ENCODE peak calls at places on chromosomes 7 and 10, in ten cellular contexts. One of them, this sample, is unnamed.
A peak's percentile ranks its signal among the peaks of the same experiment; 100 is the strongest.

GRCh38 chr7:132518102-132518838 is 58.0 kb downstream of the PLXNA4 start:
- DNase-seq in foreskin fibroblast: peak; percentile 22
- DNase-seq in IMR-90: no peak
- DNase-seq in sigmoid colon: no peak
- DNase-seq in PC-9: no peak
- DNase-seq in colonic mucosa: no peak
- DNase-seq in prostate gland: no peak
- DNase-seq in fibroblast of lung: no peak
- DNase-seq in hepatocyte: no peak
- DNase-seq in GM12865: peak; percentile 21
- DNase-seq in this sample: no peak

GRCh38 chr7:96649981-96650380 is 59.7 kb downstream of the SEM1 start:
- DNase-seq in foreskin fibroblast: no peak
- DNase-seq in IMR-90: peak; percentile 49
- DNase-seq in sigmoid colon: no peak
- DNase-seq in PC-9: no peak
- DNase-seq in colonic mucosa: no peak
- DNase-seq in prostate gland: no peak
- DNase-seq in fibroblast of lung: peak; percentile 40
- DNase-seq in hepatocyte: no peak
- DNase-seq in GM12865: no peak
- DNase-seq in this sample: no peak

GRCh38 chr7:79317728-79318127 is 135.7 kb downstream of the MAGI2 start:
- DNase-seq in foreskin fibroblast: peak; percentile 89
- DNase-seq in IMR-90: peak; percentile 97
- DNase-seq in sigmoid colon: no peak
- DNase-seq in PC-9: peak; percentile 71
- DNase-seq in colonic mucosa: no peak
- DNase-seq in prostate gland: no peak
- DNase-seq in fibroblast of lung: peak; percentile 92
- DNase-seq in hepatocyte: peak; percentile 76
- DNase-seq in GM12865: no peak
- DNase-seq in this sample: no peak

GRCh38 chr7:5629941-5630340 is 151.5 kb downstream of the RNF216 start:
- DNase-seq in foreskin fibroblast: peak; percentile 77
- DNase-seq in IMR-90: peak; percentile 74
- DNase-seq in sigmoid colon: no peak
- DNase-seq in PC-9: peak; percentile 52
- DNase-seq in colonic mucosa: no peak
- DNase-seq in prostate gland: no peak
- DNase-seq in fibroblast of lung: peak; percentile 76
- DNase-seq in hepatocyte: no peak
- DNase-seq in GM12865: no peak
- DNase-seq in this sample: peak; percentile 58

GRCh38 chr7:2520808-2521146 is 1.2 kb downstream of the LFNG start:
- DNase-seq in foreskin fibroblast: peak; percentile 52
- DNase-seq in IMR-90: no peak
- DNase-seq in sigmoid colon: no peak
- DNase-seq in PC-9: no peak
- DNase-seq in colonic mucosa: peak; percentile 69
- DNase-seq in prostate gland: no peak
- DNase-seq in fibroblast of lung: no peak
- DNase-seq in hepatocyte: no peak
- DNase-seq in GM12865: no peak
- DNase-seq in this sample: no peak

GRCh38 chr10:803041-803741 is 113.7 kb upstream of the DIP2C start:
- DNase-seq in foreskin fibroblast: no peak
- DNase-seq in IMR-90: no peak
- DNase-seq in sigmoid colon: peak; percentile 60
- DNase-seq in PC-9: no peak
- DNase-seq in colonic mucosa: no peak
- DNase-seq in prostate gland: no peak
- DNase-seq in fibroblast of lung: no peak
- DNase-seq in hepatocyte: no peak
- DNase-seq in GM12865: no peak
- DNase-seq in this sample: no peak

GRCh38 chr10:89846786-89847185 is 145.4 kb downstream of the KIF20B start:
- DNase-seq in foreskin fibroblast: no peak
- DNase-seq in IMR-90: no peak
- DNase-seq in sigmoid colon: no peak
- DNase-seq in PC-9: no peak
- DNase-seq in colonic mucosa: no peak
- DNase-seq in prostate gland: no peak
- DNase-seq in fibroblast of lung: peak; percentile 27
- DNase-seq in hepatocyte: no peak
- DNase-seq in GM12865: no peak
- DNase-seq in this sample: no peak

GRCh38 chr10:60494774-60495173 is 105.1 kb upstream of the ANK3 start:
- DNase-seq in foreskin fibroblast: no peak
- DNase-seq in IMR-90: no peak
- DNase-seq in sigmoid colon: no peak
- DNase-seq in PC-9: no peak
- DNase-seq in colonic mucosa: no peak
- DNase-seq in prostate gland: no peak
- DNase-seq in fibroblast of lung: no peak
- DNase-seq in hepatocyte: no peak
- DNase-seq in GM12865: no peak
- DNase-seq in this sample: no peak

GRCh38 chr7:108592633-108593277 is 23.1 kb downstream of the DNAJB9 start:
- DNase-seq in foreskin fibroblast: peak; percentile 35
- DNase-seq in IMR-90: no peak
- DNase-seq in sigmoid colon: no peak
- DNase-seq in PC-9: no peak
- DNase-seq in colonic mucosa: no peak
- DNase-seq in prostate gland: peak; percentile 26
- DNase-seq in fibroblast of lung: peak; percentile 12
- DNase-seq in hepatocyte: peak; percentile 45
- DNase-seq in GM12865: no peak
- DNase-seq in this sample: no peak

GRCh38 chr10:97759157-97759980 is 12.4 kb downstream of the SFRP5 start:
- DNase-seq in foreskin fibroblast: peak; percentile 78
- DNase-seq in IMR-90: peak; percentile 52
- DNase-seq in sigmoid colon: peak; percentile 75
- DNase-seq in PC-9: peak; percentile 36
- DNase-seq in colonic mucosa: peak; percentile 63
- DNase-seq in prostate gland: peak; percentile 21
- DNase-seq in fibroblast of lung: peak; percentile 53
- DNase-seq in hepatocyte: peak; percentile 89
- DNase-seq in GM12865: peak; percentile 59
- DNase-seq in this sample: peak; percentile 82

GRCh38 chr7:34064511-34065158 is 159.3 kb downstream of the BMPER start:
- DNase-seq in foreskin fibroblast: peak; percentile 45
- DNase-seq in IMR-90: peak; percentile 67
- DNase-seq in sigmoid colon: no peak
- DNase-seq in PC-9: no peak
- DNase-seq in colonic mucosa: no peak
- DNase-seq in prostate gland: peak; percentile 41
- DNase-seq in fibroblast of lung: peak; percentile 68
- DNase-seq in hepatocyte: no peak
- DNase-seq in GM12865: no peak
- DNase-seq in this sample: no peak

GRCh38 chr10:106111241-106111640 is 1053.3 kb downstream of the SORCS1 start:
- DNase-seq in foreskin fibroblast: peak; percentile 70
- DNase-seq in IMR-90: peak; percentile 1
- DNase-seq in sigmoid colon: no peak
- DNase-seq in PC-9: no peak
- DNase-seq in colonic mucosa: no peak
- DNase-seq in prostate gland: no peak
- DNase-seq in fibroblast of lung: no peak
- DNase-seq in hepatocyte: peak; percentile 8
- DNase-seq in GM12865: no peak
- DNase-seq in this sample: no peak

GRCh38 chr10:130037169-130037661 is 73.1 kb upstream of the EBF3 start:
- DNase-seq in foreskin fibroblast: no peak
- DNase-seq in IMR-90: no peak
- DNase-seq in sigmoid colon: peak; percentile 53
- DNase-seq in PC-9: no peak
- DNase-seq in colonic mucosa: peak; percentile 15
- DNase-seq in prostate gland: no peak
- DNase-seq in fibroblast of lung: no peak
- DNase-seq in hepatocyte: no peak
- DNase-seq in GM12865: no peak
- DNase-seq in this sample: peak; percentile 70

GRCh38 chr7:80309971-80310549 is 175.4 kb downstream of the GNAI1 start:
- DNase-seq in foreskin fibroblast: no peak
- DNase-seq in IMR-90: no peak
- DNase-seq in sigmoid colon: no peak
- DNase-seq in PC-9: no peak
- DNase-seq in colonic mucosa: no peak
- DNase-seq in prostate gland: no peak
- DNase-seq in fibroblast of lung: peak; percentile 21
- DNase-seq in hepatocyte: no peak
- DNase-seq in GM12865: no peak
- DNase-seq in this sample: no peak

GRCh38 chr10:48506147-48506917 is 98.5 kb downstream of the ARHGAP22 start:
- DNase-seq in foreskin fibroblast: peak; percentile 29
- DNase-seq in IMR-90: peak; percentile 56
- DNase-seq in sigmoid colon: no peak
- DNase-seq in PC-9: no peak
- DNase-seq in colonic mucosa: peak; percentile 18
- DNase-seq in prostate gland: no peak
- DNase-seq in fibroblast of lung: peak; percentile 25
- DNase-seq in hepatocyte: peak; percentile 57
- DNase-seq in GM12865: peak; percentile 66
- DNase-seq in this sample: no peak

GRCh38 chr10:51201947-51202346 is 127.7 kb downstream of the PRKG1 start:
- DNase-seq in foreskin fibroblast: no peak
- DNase-seq in IMR-90: no peak
- DNase-seq in sigmoid colon: no peak
- DNase-seq in PC-9: no peak
- DNase-seq in colonic mucosa: peak; percentile 42
- DNase-seq in prostate gland: no peak
- DNase-seq in fibroblast of lung: no peak
- DNase-seq in hepatocyte: no peak
- DNase-seq in GM12865: no peak
- DNase-seq in this sample: no peak

GRCh38 chr10:12264204-12264908 is 68.4 kb downstream of the CDC123 start:
- DNase-seq in foreskin fibroblast: peak; percentile 92
- DNase-seq in IMR-90: peak; percentile 69
- DNase-seq in sigmoid colon: peak; percentile 85
- DNase-seq in PC-9: peak; percentile 73
- DNase-seq in colonic mucosa: peak; percentile 84
- DNase-seq in prostate gland: peak; percentile 69
- DNase-seq in fibroblast of lung: peak; percentile 70
- DNase-seq in hepatocyte: peak; percentile 86
- DNase-seq in GM12865: peak; percentile 97
- DNase-seq in this sample: peak; percentile 95

GRCh38 chr7:119838444-119838843 is 434.5 kb upstream of the KCND2 start:
- DNase-seq in foreskin fibroblast: no peak
- DNase-seq in IMR-90: no peak
- DNase-seq in sigmoid colon: no peak
- DNase-seq in PC-9: no peak
- DNase-seq in colonic mucosa: no peak
- DNase-seq in prostate gland: no peak
- DNase-seq in fibroblast of lung: no peak
- DNase-seq in hepatocyte: no peak
- DNase-seq in GM12865: no peak
- DNase-seq in this sample: no peak

GRCh38 chr10:87827681-87828080 is 9.7 kb upstream of the ATAD1 start:
- DNase-seq in foreskin fibroblast: no peak
- DNase-seq in IMR-90: no peak
- DNase-seq in sigmoid colon: no peak
- DNase-seq in PC-9: no peak
- DNase-seq in colonic mucosa: no peak
- DNase-seq in prostate gland: no peak
- DNase-seq in fibroblast of lung: no peak
- DNase-seq in hepatocyte: no peak
- DNase-seq in GM12865: no peak
- DNase-seq in this sample: no peak

GRCh38 chr10:34280599-34281374 is 534.3 kb downstream of the PARD3 start:
- DNase-seq in foreskin fibroblast: peak; percentile 97
- DNase-seq in IMR-90: peak; percentile 98
- DNase-seq in sigmoid colon: peak; percentile 86
- DNase-seq in PC-9: no peak
- DNase-seq in colonic mucosa: no peak
- DNase-seq in prostate gland: peak; percentile 64
- DNase-seq in fibroblast of lung: peak; percentile 98
- DNase-seq in hepatocyte: peak; percentile 61
- DNase-seq in GM12865: no peak
- DNase-seq in this sample: no peak

GRCh38 chr10:73731588-73732375 is 12.4 kb upstream of the SEC24C start:
- DNase-seq in foreskin fibroblast: no peak
- DNase-seq in IMR-90: no peak
- DNase-seq in sigmoid colon: no peak
- DNase-seq in PC-9: no peak
- DNase-seq in colonic mucosa: no peak
- DNase-seq in prostate gland: no peak
- DNase-seq in fibroblast of lung: no peak
- DNase-seq in hepatocyte: no peak
- DNase-seq in GM12865: no peak
- DNase-seq in this sample: peak; percentile 78
- H3K4me3 ChIP-seq in foreskin fibroblast: peak overlapping the region; percentile 2
- H3K4me3 ChIP-seq in IMR-90: no peak overlapping the region
- H3K4me3 ChIP-seq in sigmoid colon: peak overlapping the region; percentile 76
- H3K4me3 ChIP-seq in PC-9: peak overlapping the region; percentile 79
- H3K4me3 ChIP-seq in colonic mucosa: no peak overlapping the region
- H3K4me3 ChIP-seq in prostate gland: peak overlapping the region; percentile 69
- H3K4me3 ChIP-seq in fibroblast of lung: peak overlapping the region; percentile 54
- H3K4me3 ChIP-seq in hepatocyte: no peak overlapping the region
- H3K4me3 ChIP-seq in GM12865: no peak overlapping the region
- H3K4me3 ChIP-seq in this sample: peak overlapping the region; percentile 71

GRCh38 chr10:3781458-3782098 is 3.4 kb downstream of the KLF6 start:
- DNase-seq in foreskin fibroblast: peak; percentile 69
- DNase-seq in IMR-90: peak; percentile 55
- DNase-seq in sigmoid colon: peak; percentile 81
- DNase-seq in PC-9: no peak
- DNase-seq in colonic mucosa: peak; percentile 36
- DNase-seq in prostate gland: no peak
- DNase-seq in fibroblast of lung: peak; percentile 67
- DNase-seq in hepatocyte: no peak
- DNase-seq in GM12865: peak; percentile 70
- DNase-seq in this sample: peak; percentile 93
- TF ChIP-seq CTCF in foreskin fibroblast: peak; percentile 63
- TF ChIP-seq CTCF in IMR-90: peak; percentile 36
- TF ChIP-seq CTCF in sigmoid colon: peak; percentile 50
- TF ChIP-seq CTCF in PC-9: peak; percentile 37
- TF ChIP-seq CTCF in colonic mucosa: no peak
- TF ChIP-seq CTCF in prostate gland: no peak
- TF ChIP-seq CTCF in fibroblast of lung: peak; percentile 50
- TF ChIP-seq CTCF in hepatocyte: no peak
- TF ChIP-seq CTCF in GM12865: peak; percentile 76
- TF ChIP-seq CTCF in this sample: peak; percentile 71

DNA sequence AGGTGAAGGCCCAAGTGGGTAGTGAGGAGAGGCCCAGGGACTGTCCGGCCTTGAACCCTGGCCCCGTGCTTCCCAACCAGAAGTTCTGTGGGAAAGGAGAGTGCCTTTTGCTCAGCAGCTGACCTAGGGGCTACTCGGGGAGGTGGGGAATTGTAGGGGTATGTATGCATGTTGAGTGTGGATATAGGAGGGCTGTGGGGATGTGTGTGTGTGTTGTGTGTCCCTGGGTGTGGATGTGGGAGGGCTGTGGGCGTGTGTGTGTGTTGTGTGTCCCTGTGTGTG is 12.2 kb downstream of the EPHB6 start:
- DNase-seq in foreskin fibroblast: no peak
- DNase-seq in IMR-90: no peak
- DNase-seq in sigmoid colon: no peak
- DNase-seq in PC-9: peak; percentile 8
- DNase-seq in colonic mucosa: no peak
- DNase-seq in prostate gland: no peak
- DNase-seq in fibroblast of lung: no peak
- DNase-seq in hepatocyte: no peak
- DNase-seq in GM12865: no peak
- DNase-seq in this sample: no peak
- H3K4me3 ChIP-seq in foreskin fibroblast: no peak overlapping the region
- H3K4me3 ChIP-seq in IMR-90: no peak overlapping the region
- H3K4me3 ChIP-seq in sigmoid colon: no peak overlapping the region
- H3K4me3 ChIP-seq in PC-9: no peak overlapping the region
- H3K4me3 ChIP-seq in colonic mucosa: no peak overlapping the region
- H3K4me3 ChIP-seq in prostate gland: no peak overlapping the region
- H3K4me3 ChIP-seq in fibroblast of lung: no peak overlapping the region
- H3K4me3 ChIP-seq in hepatocyte: no peak overlapping the region
- H3K4me3 ChIP-seq in GM12865: no peak overlapping the region
- H3K4me3 ChIP-seq in this sample: no peak overlapping the region

GRCh38 chr10:132793871-132794849 is 8.2 kb upstream of the NKX6-2 start:
- DNase-seq in foreskin fibroblast: peak; percentile 31
- DNase-seq in IMR-90: no peak
- DNase-seq in sigmoid colon: no peak
- DNase-seq in PC-9: no peak
- DNase-seq in colonic mucosa: no peak
- DNase-seq in prostate gland: no peak
- DNase-seq in fibroblast of lung: no peak
- DNase-seq in hepatocyte: no peak
- DNase-seq in GM12865: no peak
- DNase-seq in this sample: no peak
- TF ChIP-seq CTCF in foreskin fibroblast: no peak
- TF ChIP-seq CTCF in IMR-90: peak; percentile 2
- TF ChIP-seq CTCF in sigmoid colon: no peak
- TF ChIP-seq CTCF in PC-9: no peak
- TF ChIP-seq CTCF in colonic mucosa: no peak
- TF ChIP-seq CTCF in prostate gland: no peak
- TF ChIP-seq CTCF in fibroblast of lung: no peak
- TF ChIP-seq CTCF in hepatocyte: no peak
- TF ChIP-seq CTCF in GM12865: no peak
- TF ChIP-seq CTCF in this sample: no peak

This sample was measured in spleen.